ENCODE peak calls at places on chromosomes 7 and 10, in four cellular contexts. Y, K, D and J are unnamed samples.

GRCh38 chr7:101916041-101916800 is 98.8 kb downstream of the CUX1 start:
- DNase-seq in Y (no peak), K (no peak), D (no peak), J (no peak)

GRCh38 chr7:3112499-3113134 is 69.0 kb upstream of the CARD11 start:
- DNase-seq in Y (no peak), K (peak; percentile 61), D (no peak), J (peak; percentile 13)

GRCh38 chr10:6300106-6300783 is 97.5 kb downstream of the PFKFB3 start:
- DNase-seq in Y (no peak), K (no peak), D (no peak), J (no peak)

GRCh38 chr7:130894146-130895005 is 160.4 kb upstream of the KLF14 start:
- DNase-seq in Y (no peak), K (peak; percentile 48), D (peak; percentile 32), J (no peak)

GRCh38 chr7:80499350-80499955 is 12.4 kb downstream of the GNAT3 start:
- DNase-seq in Y (no peak), K (no peak), D (no peak), J (no peak)

GRCh38 chr7:12434012-12434642 is 30.5 kb upstream of the VWDE start:
- DNase-seq in Y (no peak), K (no peak), D (peak; percentile 64), J (no peak)

GRCh38 chr7:13050703-13051102 is 363.3 kb downstream of the ARL4A start:
- DNase-seq in Y (no peak), K (no peak), D (no peak), J (no peak)

GRCh38 chr7:94396044-94396443 is 1.3 kb downstream of the COL1A2 start:
- DNase-seq in Y (no peak), K (no peak), D (no peak), J (no peak)

GRCh38 chr10:103154464-103155299 is 38.4 kb downstream of the NT5C2 start:
- DNase-seq in Y (no peak), K (no peak), D (no peak), J (no peak)

GRCh38 chr10:6348091-6348862 is 145.5 kb downstream of the PFKFB3 start:
- DNase-seq in Y (peak; percentile 29), K (no peak), D (no peak), J (peak; percentile 71)

GRCh38 chr10:4081691-4082111 is 296.7 kb upstream of the KLF6 start:
- DNase-seq in Y (no peak), K (no peak), D (no peak), J (no peak)

GRCh38 chr10:99981581-99982199 is 28.1 kb downstream of the DNMBP start:
- DNase-seq in Y (no peak), K (no peak), D (peak; percentile 32), J (no peak)

GRCh38 chr7:5282464-5283316 is at the start of gene SLC29A4:
- DNase-seq in Y (no peak), K (peak; percentile 31), D (no peak), J (no peak)

GRCh38 chr7:99473315-99473596 is 566 bp downstream of the ZNF789 start:
- DNase-seq in Y (no peak), K (no peak), D (no peak), J (no peak)